ENCODE peak calls at places on chromosomes 3 and 15, in seven cellular contexts. E, B, F, U, N, A and H are unnamed samples.

GRCh38 chr3:113000691-113001090 is 9.9 kb downstream of the GTPBP8 start:
- DNase-seq in E (no peak), F (no peak), A (no peak), N (no peak), B (no peak), U (no peak), H (no peak)

GRCh38 chr3:31377045-31377642 is 155.6 kb upstream of the STT3B start:
- DNase-seq in E (no peak), B (no peak), U (no peak), N (peak), A (peak), F (no peak), H (peak)

GRCh38 chr15:57551717-57552677 is 39.7 kb upstream of the MYZAP start:
- DNase-seq in A (peak), N (peak), E (peak), B (no peak), F (peak), U (peak), H (peak)

GRCh38 chr3:194072097-194072428 is 63.9 kb upstream of the HES1 start:
- DNase-seq in A (no peak), U (no peak), B (no peak), F (no peak), E (no peak), N (peak), H (no peak)

GRCh38 chr3:58375209-58375608 is 42.5 kb downstream of the PXK start:
- DNase-seq in F (no peak), E (no peak), B (no peak), N (no peak), A (no peak), U (no peak), H (no peak)

GRCh38 chr3:13231781-13232515 is 158.7 kb upstream of the IQSEC1 start:
- DNase-seq in B (no peak), A (no peak), E (peak), U (no peak), F (no peak), N (no peak), H (no peak)

GRCh38 chr3:40574661-40575060 is 49.9 kb downstream of the ZNF621 start:
- DNase-seq in U (no peak), B (no peak), E (no peak), F (no peak), N (no peak), A (no peak), H (no peak)

GRCh38 chr3:32951410-32951811 is at the start of gene CCR4:
- DNase-seq in E (no peak), A (no peak), F (no peak), N (no peak), B (peak), U (no peak), H (no peak)

GRCh38 chr3:84983490-84983889 is 24.7 kb downstream of the CADM2 start:
- DNase-seq in N (no peak), A (no peak), B (no peak), U (no peak), E (no peak), F (no peak), H (no peak)

GRCh38 chr15:100338971-100339444 is 2.8 kb downstream of the ADAMTS17 start:
- DNase-seq in F (peak), U (peak), E (peak), A (no peak), B (peak), N (no peak), H (peak)

GRCh38 chr3:197154-197855 is 742 bp downstream of the CHL1 start:
- DNase-seq in U (peak), F (peak), B (peak), A (no peak), E (peak), N (no peak), H (no peak)

GRCh38 chr3:194421-194820 is 2.1 kb upstream of the CHL1 start:
- DNase-seq in U (no peak), N (no peak), E (peak), F (no peak), A (no peak), B (no peak), H (no peak)

GRCh38 chr3:195662-196061 is 901 bp upstream of the CHL1 start:
- DNase-seq in N (no peak), A (no peak), U (no peak), F (no peak), B (no peak), E (peak), H (no peak)

GRCh38 chr3:197891-198491 is 1.4 kb downstream of the CHL1 start:
- DNase-seq in N (no peak), U (peak), E (peak), F (peak), B (peak), A (no peak), H (no peak)

DNA sequence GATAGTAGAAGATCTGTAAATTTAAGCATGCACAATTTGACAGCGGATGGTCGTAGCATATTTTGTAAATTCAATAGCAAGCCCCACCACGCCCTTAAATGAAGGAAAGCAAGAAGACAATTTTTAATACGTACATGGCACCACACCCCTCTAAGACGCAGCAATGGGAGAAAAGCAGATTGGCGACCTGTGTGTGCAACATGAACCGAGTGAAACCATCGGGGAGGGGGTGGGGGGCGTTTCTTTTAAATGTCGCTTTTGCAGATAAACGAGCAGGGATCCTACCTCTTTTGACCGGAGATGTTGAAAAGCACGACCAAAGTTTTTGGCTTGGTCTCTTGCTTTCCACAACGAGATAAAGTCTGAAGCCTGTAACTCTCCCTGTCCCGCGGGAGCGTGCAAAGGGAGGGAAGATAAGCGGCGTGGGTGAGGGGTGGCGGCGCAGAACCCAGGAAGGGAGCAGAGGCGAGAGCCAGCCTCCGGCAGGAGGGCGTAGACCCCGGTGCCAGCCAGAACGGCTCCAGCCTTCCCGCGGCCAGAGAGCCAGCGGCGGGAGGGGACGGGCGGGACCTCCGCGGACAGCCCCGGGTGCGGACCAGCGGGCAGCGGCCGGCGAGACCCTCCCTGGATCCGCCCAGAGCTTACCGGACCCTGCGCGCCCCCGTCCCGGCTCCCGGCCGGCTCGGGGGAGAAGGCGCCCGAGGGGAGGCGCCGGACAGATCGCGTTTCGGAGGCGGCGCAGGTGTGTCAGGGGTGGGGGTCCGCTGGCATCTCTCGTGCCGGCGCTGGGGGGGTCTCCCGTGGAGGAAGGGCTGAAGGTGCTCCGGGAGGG is at the start of gene CHL1:
- DNase-seq in B (peak), E (peak), N (no peak), U (peak), F (peak), A (no peak), H (no peak)
- H2BK120ac ChIP-seq in B (no peak), E (peak), N (no peak), U (no peak), F (no peak), A (no peak), H (no peak)

DNA sequence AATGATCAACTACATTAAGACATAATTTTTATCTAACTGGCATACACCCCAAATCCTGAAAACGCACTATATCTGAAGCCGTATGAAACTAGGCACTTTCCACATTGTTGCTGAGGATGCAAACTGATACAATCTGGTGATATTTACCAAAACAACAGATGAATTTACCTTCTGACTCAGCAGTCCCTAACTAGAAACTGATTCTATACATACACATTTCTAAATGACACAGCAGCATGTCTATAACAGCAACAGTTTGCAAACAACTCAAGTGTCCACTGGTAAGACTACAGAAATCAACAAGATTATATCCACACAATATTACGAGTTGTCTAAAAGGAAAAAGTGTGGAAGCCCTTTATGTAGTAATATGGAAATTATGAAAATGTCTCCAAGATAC is 22.9 kb downstream of the SECISBP2L start:
- DNase-seq in A (no peak), B (no peak), U (no peak), N (no peak), E (no peak), F (no peak), H (no peak)
- H4K8ac ChIP-seq in A (no peak), B (no peak), U (no peak), N (no peak), E (no peak), F (no peak), H (no peak)

GRCh38 chr3:4491873-4492239 is 1.3 kb upstream of the ITPR1 start:
- DNase-seq in U (no peak), F (no peak), E (no peak), N (no peak), A (no peak), B (no peak), H (no peak)
- H2BK120ac ChIP-seq in U (no peak), F (no peak), E (no peak), N (no peak), A (no peak), B (no peak), H (no peak)

GRCh38 chr3:186637661-186638060 is 2.5 kb upstream of the FETUB start:
- DNase-seq in E (no peak), B (no peak), F (no peak), N (no peak), U (no peak), A (peak), H (no peak)

GRCh38 chr3:186636536-186636935 is 3.7 kb upstream of the FETUB start:
- DNase-seq in B (no peak), F (no peak), U (no peak), N (no peak), E (no peak), A (peak), H (no peak)

GRCh38 chr3:186638259-186638658 is 1.9 kb upstream of the FETUB start:
- DNase-seq in F (no peak), U (no peak), E (no peak), B (no peak), A (no peak), N (no peak), H (no peak)

GRCh38 chr3:186633481-186633880 is 6.7 kb upstream of the FETUB start:
- DNase-seq in E (no peak), F (no peak), B (no peak), A (no peak), U (no peak), N (no peak), H (no peak)

GRCh38 chr3:186635532-186635931 is 4.7 kb upstream of the FETUB start:
- DNase-seq in B (no peak), N (no peak), A (no peak), E (no peak), F (no peak), U (no peak), H (no peak)
- H4K8ac ChIP-seq in B (no peak), N (no peak), A (no peak), E (no peak), F (no peak), U (no peak), H (no peak)

GRCh38 chr3:46890132-46890531 is 12.6 kb downstream of the PTH1R start:
- DNase-seq in U (no peak), N (no peak), E (no peak), F (no peak), B (no peak), A (no peak), H (no peak)
- H2BK120ac ChIP-seq in U (no peak), N (no peak), E (no peak), F (no peak), B (no peak), A (no peak), H (no peak)

GRCh38 chr15:39468341-39468740 is 112.5 kb upstream of the THBS1 start:
- DNase-seq in U (no peak), F (no peak), E (no peak), N (no peak), A (no peak), B (no peak), H (no peak)
- H4K8ac ChIP-seq in U (no peak), F (no peak), E (no peak), N (no peak), A (no peak), B (no peak), H (no peak)